ENCODE peak calls at places on chromosomes 3 and 15, in six cellular contexts. One of them, this sample, is unnamed.

GRCh38 chr3:127053979-127054378 is 71.1 kb downstream of the PLXNA1 start:
- DNase-seq in GM04504: no peak
- DNase-seq in HFFc6: no peak
- DNase-seq in epithelial cell of prostate: no peak
- DNase-seq in stimulated activated CD8-positive, alpha-beta memory T cell treated with anti-CD3 and anti-CD28 coated beads, Interleukin-15, amount 100 ng/mL, for 24 hours: no peak
- DNase-seq in GM20000: no peak
- DNase-seq in this sample: no peak

GRCh38 chr3:2172561-2173171 is 74.0 kb downstream of the CNTN4 start:
- DNase-seq in GM20000: no peak
- DNase-seq in GM04504: no peak
- DNase-seq in epithelial cell of prostate: no peak
- DNase-seq in HFFc6: no peak
- DNase-seq in stimulated activated CD8-positive, alpha-beta memory T cell treated with anti-CD3 and anti-CD28 coated beads, Interleukin-15, amount 100 ng/mL, for 24 hours: no peak
- DNase-seq in this sample: no peak

GRCh38 chr15:94414921-94415320 is 183.6 kb downstream of the MCTP2 start:
- DNase-seq in GM20000: no peak
- DNase-seq in stimulated activated CD8-positive, alpha-beta memory T cell treated with anti-CD3 and anti-CD28 coated beads, Interleukin-15, amount 100 ng/mL, for 24 hours: no peak
- DNase-seq in GM04504: no peak
- DNase-seq in HFFc6: no peak
- DNase-seq in epithelial cell of prostate: no peak
- DNase-seq in this sample: no peak

GRCh38 chr3:58899159-58899952 is 150.5 kb downstream of the CFAP20DC start:
- DNase-seq in GM04504: no peak
- DNase-seq in GM20000: peak
- DNase-seq in HFFc6: no peak
- DNase-seq in stimulated activated CD8-positive, alpha-beta memory T cell treated with anti-CD3 and anti-CD28 coated beads, Interleukin-15, amount 100 ng/mL, for 24 hours: peak
- DNase-seq in epithelial cell of prostate: no peak
- DNase-seq in this sample: peak

GRCh38 chr3:147699175-147699838 is 290.1 kb downstream of the ZIC1 start:
- DNase-seq in GM20000: no peak
- DNase-seq in HFFc6: peak
- DNase-seq in epithelial cell of prostate: peak
- DNase-seq in stimulated activated CD8-positive, alpha-beta memory T cell treated with anti-CD3 and anti-CD28 coated beads, Interleukin-15, amount 100 ng/mL, for 24 hours: no peak
- DNase-seq in GM04504: peak
- DNase-seq in this sample: no peak

GRCh38 chr3:78736863-78737262 is 1030.9 kb downstream of the ROBO1 start:
- DNase-seq in epithelial cell of prostate: peak
- DNase-seq in GM20000: no peak
- DNase-seq in GM04504: peak
- DNase-seq in HFFc6: no peak
- DNase-seq in stimulated activated CD8-positive, alpha-beta memory T cell treated with anti-CD3 and anti-CD28 coated beads, Interleukin-15, amount 100 ng/mL, for 24 hours: no peak
- DNase-seq in this sample: no peak

GRCh38 chr15:66948294-66948693 is 117.1 kb upstream of the SMAD3 start:
- DNase-seq in HFFc6: peak
- DNase-seq in stimulated activated CD8-positive, alpha-beta memory T cell treated with anti-CD3 and anti-CD28 coated beads, Interleukin-15, amount 100 ng/mL, for 24 hours: no peak
- DNase-seq in epithelial cell of prostate: no peak
- DNase-seq in GM04504: no peak
- DNase-seq in GM20000: no peak
- DNase-seq in this sample: no peak

GRCh38 chr15:59400103-59400813 is 27.6 kb upstream of the MYO1E start:
- DNase-seq in HFFc6: no peak
- DNase-seq in stimulated activated CD8-positive, alpha-beta memory T cell treated with anti-CD3 and anti-CD28 coated beads, Interleukin-15, amount 100 ng/mL, for 24 hours: no peak
- DNase-seq in GM20000: no peak
- DNase-seq in epithelial cell of prostate: no peak
- DNase-seq in GM04504: no peak
- DNase-seq in this sample: no peak

GRCh38 chr3:124300416-124300815 is 308.5 kb upstream of the ROPN1 start:
- DNase-seq in HFFc6: no peak
- DNase-seq in GM20000: no peak
- DNase-seq in GM04504: no peak
- DNase-seq in epithelial cell of prostate: no peak
- DNase-seq in stimulated activated CD8-positive, alpha-beta memory T cell treated with anti-CD3 and anti-CD28 coated beads, Interleukin-15, amount 100 ng/mL, for 24 hours: no peak
- DNase-seq in this sample: no peak

GRCh38 chr3:177536873-177537272 is 339.6 kb upstream of the TBL1XR1 start:
- DNase-seq in HFFc6: no peak
- DNase-seq in stimulated activated CD8-positive, alpha-beta memory T cell treated with anti-CD3 and anti-CD28 coated beads, Interleukin-15, amount 100 ng/mL, for 24 hours: no peak
- DNase-seq in GM04504: no peak
- DNase-seq in GM20000: no peak
- DNase-seq in epithelial cell of prostate: no peak
- DNase-seq in this sample: no peak

This sample was measured in NCI-H524 treated with DMSO at 0.1 percent for 48 hours.